ENCODE peak calls at places on chromosomes 2 and 18, in four cellular contexts. One of them, this sample, is unnamed.

GRCh38 chr2:173161516-173161915 is 85.9 kb downstream of the MAP3K20 start:
- DNase-seq in HFF-Myc: no peak
- DNase-seq in stomach: no peak
- DNase-seq in endodermal cell: no peak
- DNase-seq in this sample: no peak

GRCh38 chr18:37390687-37391086 is 174.9 kb downstream of the CELF4 start:
- DNase-seq in HFF-Myc: no peak
- DNase-seq in stomach: no peak
- DNase-seq in endodermal cell: no peak
- DNase-seq in this sample: no peak

GRCh38 chr2:28617502-28618184 is 121.8 kb downstream of the PLB1 start:
- DNase-seq in HFF-Myc: no peak
- DNase-seq in stomach: no peak
- DNase-seq in endodermal cell: no peak
- DNase-seq in this sample: no peak

GRCh38 chr2:112658820-112659667 is 13.3 kb downstream of the SLC20A1 start:
- DNase-seq in HFF-Myc: no peak
- DNase-seq in stomach: no peak
- DNase-seq in endodermal cell: no peak
- DNase-seq in this sample: no peak

GRCh38 chr2:20205915-20206524 is 18.9 kb downstream of the SDC1 start:
- DNase-seq in HFF-Myc: no peak
- DNase-seq in stomach: peak
- DNase-seq in endodermal cell: peak
- DNase-seq in this sample: no peak

GRCh38 chr2:179677148-179677688 is 184.2 kb downstream of the ZNF385B start:
- DNase-seq in HFF-Myc: peak
- DNase-seq in stomach: no peak
- DNase-seq in endodermal cell: no peak
- DNase-seq in this sample: no peak

GRCh38 chr18:3151379-3152264 is 68.1 kb downstream of the MYOM1 start:
- DNase-seq in HFF-Myc: peak
- DNase-seq in stomach: no peak
- DNase-seq in endodermal cell: no peak
- DNase-seq in this sample: no peak

GRCh38 chr2:127874378-127875271 is 11.1 kb downstream of the AMMECR1L start:
- DNase-seq in HFF-Myc: no peak
- DNase-seq in stomach: no peak
- DNase-seq in endodermal cell: no peak
- DNase-seq in this sample: no peak

GRCh38 chr2:172375247-172375646 is 52.1 kb upstream of the ITGA6 start:
- DNase-seq in HFF-Myc: no peak
- DNase-seq in stomach: no peak
- DNase-seq in endodermal cell: no peak
- DNase-seq in this sample: no peak

GRCh38 chr2:47223980-47224379 is 68.9 kb upstream of the STPG4 start:
- DNase-seq in HFF-Myc: no peak
- DNase-seq in stomach: no peak
- DNase-seq in endodermal cell: no peak
- DNase-seq in this sample: no peak

GRCh38 chr2:217393585-217394032 is 533.7 kb upstream of the TNP1 start:
- DNase-seq in HFF-Myc: peak
- DNase-seq in stomach: peak
- DNase-seq in endodermal cell: no peak
- DNase-seq in this sample: no peak

GRCh38 chr2:584863-585823 is 92.1 kb downstream of the TMEM18 start:
- DNase-seq in HFF-Myc: no peak
- DNase-seq in stomach: no peak
- DNase-seq in endodermal cell: peak
- DNase-seq in this sample: no peak

GRCh38 chr18:23932385-23933067 is 82.0 kb upstream of the TTC39C start:
- DNase-seq in HFF-Myc: no peak
- DNase-seq in stomach: no peak
- DNase-seq in endodermal cell: no peak
- DNase-seq in this sample: no peak

GRCh38 chr2:211745295-211746097 is 793.1 kb downstream of the ERBB4 start:
- DNase-seq in HFF-Myc: peak
- DNase-seq in stomach: peak
- DNase-seq in endodermal cell: peak
- DNase-seq in this sample: peak

GRCh38 chr2:164023896-164024295 is 288.1 kb upstream of the FIGN start:
- DNase-seq in HFF-Myc: no peak
- DNase-seq in stomach: no peak
- DNase-seq in endodermal cell: no peak
- DNase-seq in this sample: no peak

GRCh38 chr2:73990531-73990930 is 5.8 kb downstream of the TET3 start:
- DNase-seq in HFF-Myc: no peak
- DNase-seq in stomach: no peak
- DNase-seq in endodermal cell: no peak
- DNase-seq in this sample: no peak

GRCh38 chr2:206457188-206457634 is 13.9 kb downstream of the ADAM23 start:
- DNase-seq in HFF-Myc: no peak
- DNase-seq in stomach: no peak
- DNase-seq in endodermal cell: no peak
- DNase-seq in this sample: no peak

GRCh38 chr2:926896-927295 is 23.8 kb upstream of the SNTG2 start:
- DNase-seq in HFF-Myc: no peak
- DNase-seq in stomach: no peak
- DNase-seq in endodermal cell: no peak
- DNase-seq in this sample: no peak

GRCh38 chr2:159859583-159859982 is 61.6 kb upstream of the CD302 start:
- DNase-seq in HFF-Myc: no peak
- DNase-seq in stomach: no peak
- DNase-seq in endodermal cell: no peak
- DNase-seq in this sample: no peak

GRCh38 chr2:240820607-240821428 is 799 bp upstream of the KIF1A start:
- DNase-seq in HFF-Myc: no peak
- DNase-seq in stomach: peak
- DNase-seq in endodermal cell: peak
- DNase-seq in this sample: no peak

GRCh38 chr2:162086904-162087303 is 12.9 kb upstream of the DPP4 start:
- DNase-seq in HFF-Myc: no peak
- DNase-seq in stomach: no peak
- DNase-seq in endodermal cell: no peak
- DNase-seq in this sample: no peak

GRCh38 chr2:96537734-96538486 is 1.4 kb downstream of the ARID5A start:
- DNase-seq in HFF-Myc: no peak
- DNase-seq in stomach: no peak
- DNase-seq in endodermal cell: peak
- DNase-seq in this sample: no peak

GRCh38 chr2:241314181-241314932 is 1.1 kb downstream of the HDLBP start:
- DNase-seq in HFF-Myc: no peak
- DNase-seq in stomach: no peak
- DNase-seq in endodermal cell: no peak
- DNase-seq in this sample: no peak

GRCh38 chr18:59744271-59744721 is 47.1 kb upstream of the CCBE1 start:
- DNase-seq in HFF-Myc: peak
- DNase-seq in stomach: no peak
- DNase-seq in endodermal cell: no peak
- DNase-seq in this sample: no peak

This sample was measured in brain pericyte.